ENCODE peak calls at places on chromosomes 4 and X, in seven cellular contexts. One of them, this sample, is unnamed. For H3K4me1 and H3K27me3, the result is how much of the 10 kb centered on the place peaks cover.

GRCh38 chrX:74931214-74931613 is 6.0 kb upstream of the NEXMIF start:
- DNase-seq in PC-3: no peak
- DNase-seq in GM23338: peak
- DNase-seq in SK-N-SH: no peak
- DNase-seq in HCT116: no peak
- DNase-seq in neural progenitor cell: peak
- DNase-seq in hepatocyte: peak
- DNase-seq in this sample: no peak

GRCh38 chr4:159014896-159015295 is 88.0 kb upstream of the RAPGEF2 start:
- DNase-seq in PC-3: no peak
- DNase-seq in GM23338: no peak
- DNase-seq in SK-N-SH: no peak
- DNase-seq in HCT116: no peak
- DNase-seq in neural progenitor cell: no peak
- DNase-seq in hepatocyte: no peak
- DNase-seq in this sample: peak

GRCh38 chr4:789571-790465 is 36.1 kb downstream of the CPLX1 start:
- DNase-seq in PC-3: no peak
- DNase-seq in GM23338: no peak
- DNase-seq in SK-N-SH: peak
- DNase-seq in HCT116: no peak
- DNase-seq in neural progenitor cell: no peak
- DNase-seq in hepatocyte: no peak
- DNase-seq in this sample: no peak

GRCh38 chrX:16785247-16786138 is 773 bp upstream of the TXLNG start:
- DNase-seq in PC-3: peak
- DNase-seq in GM23338: peak
- DNase-seq in SK-N-SH: peak
- DNase-seq in HCT116: no peak
- DNase-seq in neural progenitor cell: peak
- DNase-seq in hepatocyte: peak
- DNase-seq in this sample: peak

GRCh38 chrX:82218361-82218760 is 1016.5 kb downstream of the SH3BGRL start:
- DNase-seq in PC-3: peak
- DNase-seq in GM23338: peak
- DNase-seq in SK-N-SH: peak
- DNase-seq in HCT116: no peak
- DNase-seq in neural progenitor cell: peak
- DNase-seq in hepatocyte: peak
- DNase-seq in this sample: peak

GRCh38 chr4:2066011-2066551 is 7.0 kb downstream of the NAT8L start:
- DNase-seq in PC-3: no peak
- DNase-seq in GM23338: no peak
- DNase-seq in SK-N-SH: peak
- DNase-seq in HCT116: no peak
- DNase-seq in neural progenitor cell: no peak
- DNase-seq in hepatocyte: no peak
- DNase-seq in this sample: no peak

GRCh38 chr4:161799687-161800086 is 364.1 kb downstream of the FSTL5 start:
- DNase-seq in PC-3: peak
- DNase-seq in GM23338: no peak
- DNase-seq in SK-N-SH: no peak
- DNase-seq in HCT116: no peak
- DNase-seq in neural progenitor cell: no peak
- DNase-seq in hepatocyte: no peak
- DNase-seq in this sample: no peak

GRCh38 chr4:56958111-56958517 is 19.3 kb downstream of the NOA1 start:
- DNase-seq in PC-3: peak
- DNase-seq in GM23338: no peak
- DNase-seq in SK-N-SH: no peak
- DNase-seq in HCT116: no peak
- DNase-seq in neural progenitor cell: no peak
- DNase-seq in hepatocyte: peak
- DNase-seq in this sample: peak

GRCh38 chr4:139641218-139641617 is 24.4 kb upstream of the MGST2 start:
- DNase-seq in PC-3: peak
- DNase-seq in GM23338: peak
- DNase-seq in SK-N-SH: no peak
- DNase-seq in HCT116: no peak
- DNase-seq in neural progenitor cell: no peak
- DNase-seq in hepatocyte: no peak
- DNase-seq in this sample: peak

GRCh38 chrX:80266979-80267378 is 153.3 kb upstream of the TENT5D start:
- DNase-seq in PC-3: peak
- DNase-seq in GM23338: no peak
- DNase-seq in SK-N-SH: no peak
- DNase-seq in HCT116: no peak
- DNase-seq in neural progenitor cell: no peak
- DNase-seq in hepatocyte: no peak
- DNase-seq in this sample: no peak

GRCh38 chrX:100829730-100830129 is 9.5 kb downstream of the CSTF2 start:
- DNase-seq in PC-3: peak
- DNase-seq in GM23338: no peak
- DNase-seq in SK-N-SH: no peak
- DNase-seq in HCT116: no peak
- DNase-seq in neural progenitor cell: no peak
- DNase-seq in hepatocyte: no peak
- DNase-seq in this sample: peak

GRCh38 chr4:105541420-105541819 is 11.0 kb upstream of the ARHGEF38 start:
- DNase-seq in PC-3: no peak
- DNase-seq in GM23338: no peak
- DNase-seq in SK-N-SH: no peak
- DNase-seq in HCT116: no peak
- DNase-seq in neural progenitor cell: no peak
- DNase-seq in hepatocyte: no peak
- DNase-seq in this sample: no peak

GRCh38 chr4:9773464-9773863 is 8.0 kb upstream of the DRD5 start:
- DNase-seq in PC-3: no peak
- DNase-seq in GM23338: no peak
- DNase-seq in SK-N-SH: no peak
- DNase-seq in HCT116: no peak
- DNase-seq in neural progenitor cell: no peak
- DNase-seq in hepatocyte: no peak
- DNase-seq in this sample: no peak

GRCh38 chr4:93814141-93814540 is 14.4 kb upstream of the ATOH1 start:
- DNase-seq in PC-3: no peak
- DNase-seq in GM23338: no peak
- DNase-seq in SK-N-SH: no peak
- DNase-seq in HCT116: no peak
- DNase-seq in neural progenitor cell: no peak
- DNase-seq in hepatocyte: no peak
- DNase-seq in this sample: no peak

GRCh38 chrX:134691453-134691852 is 33.2 kb upstream of the PLAC1 start:
- DNase-seq in PC-3: no peak
- DNase-seq in GM23338: no peak
- DNase-seq in SK-N-SH: no peak
- DNase-seq in HCT116: no peak
- DNase-seq in neural progenitor cell: no peak
- DNase-seq in hepatocyte: no peak
- DNase-seq in this sample: no peak

GRCh38 chrX:1213971-1214370 is 1.5 kb upstream of the CRLF2 start:
- DNase-seq in PC-3: no peak
- DNase-seq in GM23338: no peak
- DNase-seq in SK-N-SH: no peak
- DNase-seq in HCT116: no peak
- DNase-seq in neural progenitor cell: no peak
- DNase-seq in hepatocyte: no peak
- DNase-seq in this sample: no peak

GRCh38 chr4:1253831-1254230 is 4.9 kb upstream of the CTBP1 start:
- DNase-seq in PC-3: no peak
- DNase-seq in GM23338: no peak
- DNase-seq in SK-N-SH: no peak
- DNase-seq in HCT116: no peak
- DNase-seq in neural progenitor cell: no peak
- DNase-seq in hepatocyte: no peak
- DNase-seq in this sample: no peak

GRCh38 chrX:72121381-72121780 is 10.3 kb downstream of the RTL5 start:
- DNase-seq in PC-3: peak
- DNase-seq in GM23338: no peak
- DNase-seq in SK-N-SH: no peak
- DNase-seq in HCT116: no peak
- DNase-seq in neural progenitor cell: no peak
- DNase-seq in hepatocyte: no peak
- DNase-seq in this sample: peak

GRCh38 chr4:67035501-67035900 is 509.8 kb downstream of the CENPC start:
- DNase-seq in PC-3: peak
- DNase-seq in GM23338: no peak
- DNase-seq in SK-N-SH: no peak
- DNase-seq in HCT116: no peak
- DNase-seq in neural progenitor cell: no peak
- DNase-seq in hepatocyte: no peak
- DNase-seq in this sample: peak

GRCh38 chrX:53317365-53318069 is 36.1 kb upstream of the IQSEC2 start:
- DNase-seq in PC-3: peak
- DNase-seq in GM23338: peak
- DNase-seq in SK-N-SH: peak
- DNase-seq in HCT116: no peak
- DNase-seq in neural progenitor cell: peak
- DNase-seq in hepatocyte: peak
- DNase-seq in this sample: peak

GRCh38 chr4:112982677-112983076 is 66.8 kb upstream of the ANK2 start:
- DNase-seq in PC-3: no peak
- DNase-seq in GM23338: no peak
- DNase-seq in SK-N-SH: no peak
- DNase-seq in HCT116: no peak
- DNase-seq in neural progenitor cell: no peak
- DNase-seq in hepatocyte: no peak
- DNase-seq in this sample: peak

GRCh38 chr4:88661724-88662123 is 35.9 kb downstream of the NAP1L5 start:
- DNase-seq in PC-3: peak
- DNase-seq in GM23338: no peak
- DNase-seq in SK-N-SH: no peak
- DNase-seq in HCT116: no peak
- DNase-seq in neural progenitor cell: no peak
- DNase-seq in hepatocyte: peak
- DNase-seq in this sample: peak

GRCh38 chr4:6263541-6264540 is 5.8 kb upstream of the WFS1 start:
- DNase-seq in PC-3: peak
- DNase-seq in GM23338: peak
- DNase-seq in SK-N-SH: peak
- DNase-seq in HCT116: no peak
- DNase-seq in neural progenitor cell: peak
- DNase-seq in hepatocyte: peak
- DNase-seq in this sample: peak

GRCh38 chrX:15816886-15817285 is 26.6 kb downstream of the ZRSR2 start:
- DNase-seq in PC-3: no peak
- DNase-seq in GM23338: peak
- DNase-seq in SK-N-SH: peak
- DNase-seq in HCT116: no peak
- DNase-seq in neural progenitor cell: no peak
- DNase-seq in hepatocyte: no peak
- DNase-seq in this sample: no peak

GRCh38 chr4:74418063-74418670 is 26.8 kb upstream of the AREG start:
- DNase-seq in PC-3: peak
- DNase-seq in GM23338: no peak
- DNase-seq in SK-N-SH: no peak
- DNase-seq in HCT116: peak
- DNase-seq in neural progenitor cell: no peak
- DNase-seq in hepatocyte: no peak
- DNase-seq in this sample: peak

GRCh38 chr4:118968006-118968405 is 79.4 kb downstream of the SYNPO2 start:
- DNase-seq in PC-3: peak
- DNase-seq in GM23338: peak
- DNase-seq in SK-N-SH: no peak
- DNase-seq in HCT116: no peak
- DNase-seq in neural progenitor cell: peak
- DNase-seq in hepatocyte: peak
- DNase-seq in this sample: peak

GRCh38 chr4:187209921-187210613 is 486.4 kb upstream of the FAT1 start:
- DNase-seq in PC-3: peak
- DNase-seq in GM23338: no peak
- DNase-seq in SK-N-SH: no peak
- DNase-seq in HCT116: no peak
- DNase-seq in neural progenitor cell: no peak
- DNase-seq in hepatocyte: peak
- DNase-seq in this sample: peak

GRCh38 chrX:50721771-50722521 is 92.0 kb downstream of the SHROOM4 start:
- DNase-seq in PC-3: no peak
- DNase-seq in GM23338: peak
- DNase-seq in SK-N-SH: no peak
- DNase-seq in HCT116: no peak
- DNase-seq in neural progenitor cell: peak
- DNase-seq in hepatocyte: no peak
- DNase-seq in this sample: no peak

GRCh38 chr4:55177461-55177860 is 52.1 kb upstream of the KDR start:
- DNase-seq in PC-3: no peak
- DNase-seq in GM23338: no peak
- DNase-seq in SK-N-SH: no peak
- DNase-seq in HCT116: no peak
- DNase-seq in neural progenitor cell: no peak
- DNase-seq in hepatocyte: no peak
- DNase-seq in this sample: no peak
- H3K4me1 ChIP-seq in PC-3: half or more
- H3K4me1 ChIP-seq in GM23338: under half
- H3K4me1 ChIP-seq in SK-N-SH: under half
- H3K4me1 ChIP-seq in HCT116: under half
- H3K4me1 ChIP-seq in neural progenitor cell: under half
- H3K4me1 ChIP-seq in hepatocyte: under half
- H3K4me1 ChIP-seq in this sample: under half

GRCh38 chrX:139204576-139204902 is 326.0 kb upstream of the F9 start:
- DNase-seq in PC-3: no peak
- DNase-seq in GM23338: no peak
- DNase-seq in SK-N-SH: no peak
- DNase-seq in HCT116: no peak
- DNase-seq in neural progenitor cell: no peak
- DNase-seq in hepatocyte: no peak
- DNase-seq in this sample: no peak
- H3K27me3 ChIP-seq in PC-3: under half
- H3K27me3 ChIP-seq in GM23338: half or more
- H3K27me3 ChIP-seq in SK-N-SH: under half
- H3K27me3 ChIP-seq in HCT116: under half
- H3K27me3 ChIP-seq in neural progenitor cell: half or more
- H3K27me3 ChIP-seq in hepatocyte: under half
- H3K27me3 ChIP-seq in this sample: under half

GRCh38 chrX:135973548-135974278 is at the start of gene MMGT1:
- DNase-seq in PC-3: peak
- DNase-seq in GM23338: peak
- DNase-seq in SK-N-SH: peak
- DNase-seq in HCT116: peak
- DNase-seq in neural progenitor cell: peak
- DNase-seq in hepatocyte: peak
- DNase-seq in this sample: peak
- TF ChIP-seq EZH2phosphoT487 in PC-3: no peak
- TF ChIP-seq EZH2phosphoT487 in GM23338: no peak
- TF ChIP-seq EZH2phosphoT487 in SK-N-SH: no peak
- TF ChIP-seq EZH2phosphoT487 in HCT116: no peak
- TF ChIP-seq EZH2phosphoT487 in neural progenitor cell: no peak
- TF ChIP-seq EZH2phosphoT487 in hepatocyte: no peak
- TF ChIP-seq EZH2phosphoT487 in this sample: no peak

DNA sequence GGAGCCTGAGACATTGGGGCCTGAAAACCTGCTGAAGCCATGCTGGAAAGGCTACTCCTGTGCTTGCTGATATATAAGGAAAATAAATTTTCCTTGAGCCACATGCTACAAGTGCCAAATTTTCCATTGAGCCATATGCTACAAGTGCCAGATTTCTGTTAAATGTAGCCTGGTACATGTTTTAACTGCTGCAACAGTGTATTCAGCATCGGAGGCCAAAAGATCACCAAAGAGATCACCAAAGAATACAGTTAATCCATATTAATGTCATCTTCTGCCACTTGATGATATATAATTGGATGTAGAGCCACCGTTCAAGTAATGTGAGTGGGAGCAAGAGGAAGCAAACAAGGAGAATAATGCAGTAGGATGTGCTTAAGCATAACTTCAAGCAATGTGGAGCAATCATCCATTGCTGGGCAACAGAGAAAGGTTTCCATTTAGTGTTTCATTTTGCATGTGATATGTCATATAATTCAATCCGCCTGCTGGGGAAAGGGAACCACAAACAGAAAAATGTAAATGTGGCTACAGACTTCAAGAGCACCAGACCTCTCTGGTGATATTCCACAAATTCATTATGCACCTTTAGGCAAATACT is 296.0 kb downstream of the KCNIP4 start:
- DNase-seq in PC-3: no peak
- DNase-seq in GM23338: no peak
- DNase-seq in SK-N-SH: no peak
- DNase-seq in HCT116: no peak
- DNase-seq in neural progenitor cell: no peak
- DNase-seq in hepatocyte: no peak
- DNase-seq in this sample: no peak
- H3K4me1 ChIP-seq in PC-3: under half
- H3K4me1 ChIP-seq in GM23338: under half
- H3K4me1 ChIP-seq in SK-N-SH: under half
- H3K4me1 ChIP-seq in HCT116: under half
- H3K4me1 ChIP-seq in neural progenitor cell: under half
- H3K4me1 ChIP-seq in hepatocyte: under half
- H3K4me1 ChIP-seq in this sample: under half

This sample was measured in GM23248.